ENCODE peak calls at places on chromosomes 16 and 17, in six cellular contexts. U, S, Z, B, P and M are unnamed samples.

GRCh38 chr16:72221216-72221995 is 49.5 kb upstream of the PMFBP1 start:
- DNase-seq in S (no peak), P (no peak), Z (no peak), B (no peak), U (no peak), M (no peak)

GRCh38 chr17:61411114-61411943 is 11.7 kb downstream of the TBX2 start:
- DNase-seq in B (no peak), S (peak; percentile 71), U (peak; percentile 72), Z (peak; percentile 51), P (peak; percentile 86), M (peak; percentile 45)

GRCh38 chr16:31112711-31113419 is 4.6 kb upstream of the KAT8 start:
- DNase-seq in U (no peak), Z (no peak), P (no peak), B (no peak), S (no peak), M (no peak)

GRCh38 chr16:2531696-2532493 is 687 bp upstream of the CEMP1 start:
- DNase-seq in U (peak; percentile 99), P (peak; percentile 95), Z (peak; percentile 99), S (peak; percentile 99), B (peak; percentile 96), M (peak; percentile 94)

GRCh38 chr17:80220709-80221215 is 535 bp downstream of the SLC26A11 start:
- DNase-seq in U (no peak), P (no peak), S (no peak), B (no peak), Z (no peak), M (no peak)

GRCh38 chr17:49880291-49881053 is 32.6 kb upstream of the TAC4 start:
- DNase-seq in P (peak; percentile 91), Z (peak; percentile 95), U (peak; percentile 81), S (peak; percentile 92), B (peak; percentile 53), M (peak; percentile 91)

GRCh38 chr16:74837056-74837455 is 62.4 kb upstream of the FA2H start:
- DNase-seq in S (no peak), B (no peak), U (no peak), P (no peak), Z (no peak), M (no peak)

GRCh38 chr17:81317436-81317821 is 22.3 kb upstream of the SLC38A10 start:
- DNase-seq in B (no peak), U (no peak), S (no peak), P (no peak), Z (no peak), M (no peak)

GRCh38 chr16:81189100-81189664 is 49.3 kb upstream of the BCO1 start:
- DNase-seq in U (peak; percentile 92), Z (no peak), P (no peak), S (no peak), B (peak; percentile 85), M (no peak)

GRCh38 chr17:50265690-50266306 is 8.5 kb upstream of the TMEM92 start:
- DNase-seq in U (peak; percentile 51), B (no peak), P (no peak), Z (no peak), S (no peak), M (no peak)

GRCh38 chr17:17028059-17028877 is 14.0 kb upstream of the MPRIP start:
- DNase-seq in Z (peak; percentile 97), P (peak; percentile 100), S (no peak), B (peak; percentile 43), U (peak; percentile 92), M (peak; percentile 98)

GRCh38 chr16:88508868-88509748 is 56.0 kb downstream of the ZFPM1 start:
- DNase-seq in P (no peak), Z (peak; percentile 43), S (no peak), B (no peak), U (no peak), M (peak; percentile 65)

GRCh38 chr17:5128905-5129535 is 13.2 kb downstream of the USP6 start:
- DNase-seq in S (no peak), U (peak; percentile 25), P (no peak), B (no peak), Z (no peak), M (no peak)

GRCh38 chr17:14123579-14124278 is 54.4 kb downstream of the COX10 start:
- DNase-seq in P (no peak), S (peak; percentile 7), B (no peak), U (no peak), Z (no peak), M (no peak)

GRCh38 chr16:8864480-8864879 is 4.3 kb downstream of the CARHSP1 start:
- DNase-seq in U (no peak), B (no peak), S (no peak), Z (no peak), P (no peak), M (no peak)

GRCh38 chr17:69854381-69854780 is 220.6 kb upstream of the KCNJ16 start:
- DNase-seq in B (no peak), P (no peak), Z (no peak), U (no peak), S (no peak), M (no peak)

GRCh38 chr17:5871666-5872065 is 198.5 kb upstream of the WSCD1 start:
- DNase-seq in B (no peak), P (no peak), U (no peak), Z (no peak), S (no peak), M (no peak)

GRCh38 chr16:68062910-68063393 is 22.2 kb upstream of the NFATC3 start:
- DNase-seq in Z (no peak), U (peak; percentile 46), P (no peak), B (no peak), S (no peak), M (no peak)

GRCh38 chr16:1169285-1170075 is 16.6 kb downstream of the CACNA1H start:
- DNase-seq in P (no peak), Z (no peak), S (no peak), B (no peak), U (no peak), M (no peak)

GRCh38 chr17:81096741-81097133 is 61.8 kb downstream of the BAIAP2 start:
- DNase-seq in B (no peak), S (no peak), U (no peak), Z (no peak), P (no peak), M (no peak)

GRCh38 chr16:75472908-75473877 is 8.7 kb upstream of the TMEM170A start:
- DNase-seq in P (no peak), S (no peak), U (no peak), B (no peak), Z (no peak), M (no peak)

GRCh38 chr16:87703071-87703470 is 62.7 kb downstream of the KLHDC4 start:
- DNase-seq in U (no peak), P (no peak), S (no peak), B (no peak), Z (no peak), M (no peak)

GRCh38 chr16:1548727-1549126 is 15.3 kb downstream of the TMEM204 start:
- DNase-seq in Z (no peak), U (no peak), S (no peak), P (no peak), B (no peak), M (peak; percentile 45)

GRCh38 chr16:68281368-68282063 is 17.2 kb downstream of the SLC7A6 start:
- DNase-seq in U (no peak), Z (no peak), S (no peak), P (no peak), B (no peak), M (no peak)

GRCh38 chr17:81513669-81514484 is 1.3 kb upstream of the ACTG1 start:
- DNase-seq in Z (peak; percentile 77), P (peak; percentile 67), S (no peak), U (peak; percentile 86), B (peak; percentile 54), M (peak; percentile 45)

GRCh38 chr16:85192233-85192632 is 80.0 kb upstream of the CIBAR2 start:
- DNase-seq in B (no peak), Z (no peak), P (no peak), S (no peak), U (no peak), M (peak; percentile 52)

GRCh38 chr17:66455022-66455547 is 152.7 kb downstream of the PRKCA start:
- DNase-seq in P (no peak), S (no peak), U (no peak), Z (no peak), B (no peak), M (no peak)

GRCh38 chr16:2532494-2533141 is 1.4 kb upstream of the CEMP1 start:
- DNase-seq in U (peak; percentile 91), S (peak; percentile 75), P (peak; percentile 64), Z (peak; percentile 83), B (peak; percentile 71), M (peak; percentile 59)

GRCh38 chr17:54180919-54181318 is 358.2 kb downstream of the KIF2B start:
- DNase-seq in Z (no peak), U (no peak), B (no peak), S (no peak), P (no peak), M (no peak)
- TF ChIP-seq CTCF in Z (no peak), U (no peak), B (no peak), S (no peak), P (no peak), M (no peak)

GRCh38 chr16:51939371-51940005 is 607.5 kb downstream of the TOX3 start:
- DNase-seq in B (no peak), U (no peak), S (no peak), P (no peak), Z (no peak), M (no peak)

GRCh38 chr16:51937771-51938170 is 609.2 kb downstream of the TOX3 start:
- DNase-seq in B (no peak), Z (no peak), S (no peak), P (no peak), U (no peak), M (no peak)

GRCh38 chr16:51938861-51939260 is 608.1 kb downstream of the TOX3 start:
- DNase-seq in Z (no peak), P (no peak), S (no peak), B (no peak), U (no peak), M (peak; percentile 6)

GRCh38 chr16:51940183-51940582 is 606.8 kb downstream of the TOX3 start:
- DNase-seq in B (no peak), P (no peak), U (no peak), Z (no peak), S (no peak), M (no peak)

GRCh38 chr16:51941412-51941811 is 605.5 kb downstream of the TOX3 start:
- DNase-seq in S (no peak), B (no peak), Z (no peak), P (no peak), U (no peak), M (no peak)
- TF ChIP-seq CTCF in S (no peak), B (no peak), Z (no peak), P (no peak), U (no peak), M (no peak)

GRCh38 chr16:17461951-17462729 is 8.6 kb downstream of the XYLT1 start:
- DNase-seq in Z (no peak), P (no peak), B (no peak), S (no peak), U (no peak), M (no peak)
- TF ChIP-seq CTCF in Z (no peak), P (no peak), B (no peak), S (peak; percentile 35), U (no peak), M (no peak)

DNA sequence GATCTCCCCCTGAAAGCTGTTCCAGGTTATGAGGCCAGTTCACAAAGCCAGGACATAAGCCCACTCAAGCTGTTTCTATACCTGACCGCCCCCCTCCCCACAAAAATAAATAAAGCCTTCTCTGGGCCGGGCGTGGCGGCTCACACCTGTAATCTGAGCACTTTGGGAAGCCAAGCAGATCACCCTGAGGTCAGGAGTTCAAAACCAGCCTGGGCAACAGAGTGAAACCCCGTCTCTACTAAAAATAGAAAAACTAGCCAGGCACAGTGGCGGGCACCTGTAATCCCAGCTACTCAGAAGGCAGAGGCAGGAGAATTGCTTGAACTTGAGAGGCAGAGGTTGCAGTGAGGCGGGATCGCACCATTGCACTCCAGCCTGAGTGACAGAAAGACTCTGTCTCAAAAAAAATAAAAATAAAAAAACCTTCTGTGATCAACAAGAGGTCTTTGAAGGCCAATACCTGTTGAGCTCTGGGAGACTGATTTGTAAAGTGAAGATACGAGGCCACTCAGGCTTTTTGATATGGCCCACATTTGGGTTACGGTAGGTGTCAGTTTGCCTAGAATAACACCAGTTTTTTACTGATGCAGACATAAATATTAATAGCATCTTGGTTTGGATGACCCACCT is 2.2 kb downstream of the KDM8 start:
- DNase-seq in Z (no peak), S (no peak), B (no peak), U (no peak), P (no peak), M (no peak)
- TF ChIP-seq CTCF in Z (no peak), S (no peak), B (no peak), U (no peak), P (no peak), M (no peak)